ENCODE peak calls at places on chromosomes 5 and 9, in eight cellular contexts. One of them, this sample, is unnamed.

GRCh38 chr5:134851307-134851923 is 5.6 kb downstream of the C5orf24 start:
- DNase-seq in activated CD4-positive, alpha-beta memory T cell treated with anti-CD3 and anti-CD28 coated beads, Interleukin-2, amount 10 ng/mL, durations not matched to agents 7 days and 5 days: no peak
- DNase-seq in T-cell: no peak
- DNase-seq in upper lobe of right lung: no peak
- DNase-seq in lung: no peak
- DNase-seq in cerebellar cortex: peak; percentile 43
- DNase-seq in BE2C: peak; percentile 21
- DNase-seq in substantia nigra: no peak
- DNase-seq in this sample: peak; percentile 44

GRCh38 chr5:133644000-133644865 is 31.9 kb upstream of the FSTL4 start:
- DNase-seq in lung: no peak
- DNase-seq in upper lobe of right lung: no peak
- DNase-seq in activated CD4-positive, alpha-beta memory T cell treated with anti-CD3 and anti-CD28 coated beads, Interleukin-2, amount 10 ng/mL, durations not matched to agents 7 days and 5 days: no peak
- DNase-seq in substantia nigra: no peak
- DNase-seq in cerebellar cortex: no peak
- DNase-seq in T-cell: no peak
- DNase-seq in BE2C: no peak
- DNase-seq in this sample: no peak

GRCh38 chr5:5383461-5383860 is 39.0 kb upstream of the ICE1 start:
- DNase-seq in lung: no peak
- DNase-seq in T-cell: no peak
- DNase-seq in substantia nigra: no peak
- DNase-seq in BE2C: no peak
- DNase-seq in activated CD4-positive, alpha-beta memory T cell treated with anti-CD3 and anti-CD28 coated beads, Interleukin-2, amount 10 ng/mL, durations not matched to agents 7 days and 5 days: no peak
- DNase-seq in upper lobe of right lung: no peak
- DNase-seq in cerebellar cortex: no peak
- DNase-seq in this sample: no peak

GRCh38 chr9:124450241-124450924 is at the start of gene ADGRD2:
- DNase-seq in cerebellar cortex: no peak
- DNase-seq in substantia nigra: no peak
- DNase-seq in BE2C: peak; percentile 77
- DNase-seq in lung: no peak
- DNase-seq in activated CD4-positive, alpha-beta memory T cell treated with anti-CD3 and anti-CD28 coated beads, Interleukin-2, amount 10 ng/mL, durations not matched to agents 7 days and 5 days: no peak
- DNase-seq in T-cell: no peak
- DNase-seq in upper lobe of right lung: peak; percentile 59
- DNase-seq in this sample: peak; percentile 32

GRCh38 chr9:98851730-98852462 is 44.4 kb downstream of the GALNT12 start:
- DNase-seq in upper lobe of right lung: no peak
- DNase-seq in cerebellar cortex: no peak
- DNase-seq in activated CD4-positive, alpha-beta memory T cell treated with anti-CD3 and anti-CD28 coated beads, Interleukin-2, amount 10 ng/mL, durations not matched to agents 7 days and 5 days: peak; percentile 63
- DNase-seq in BE2C: no peak
- DNase-seq in T-cell: no peak
- DNase-seq in substantia nigra: no peak
- DNase-seq in lung: no peak
- DNase-seq in this sample: no peak

GRCh38 chr9:94084314-94084713 is at the start of gene PTPDC1:
- DNase-seq in T-cell: no peak
- DNase-seq in substantia nigra: peak; percentile 94
- DNase-seq in upper lobe of right lung: no peak
- DNase-seq in lung: no peak
- DNase-seq in activated CD4-positive, alpha-beta memory T cell treated with anti-CD3 and anti-CD28 coated beads, Interleukin-2, amount 10 ng/mL, durations not matched to agents 7 days and 5 days: no peak
- DNase-seq in BE2C: peak; percentile 28
- DNase-seq in cerebellar cortex: peak; percentile 41
- DNase-seq in this sample: peak; percentile 54

GRCh38 chr5:140926903-140927573 is 939 bp downstream of the PCDHAC1 start:
- DNase-seq in BE2C: peak; percentile 13
- DNase-seq in activated CD4-positive, alpha-beta memory T cell treated with anti-CD3 and anti-CD28 coated beads, Interleukin-2, amount 10 ng/mL, durations not matched to agents 7 days and 5 days: no peak
- DNase-seq in T-cell: no peak
- DNase-seq in upper lobe of right lung: peak; percentile 72
- DNase-seq in substantia nigra: no peak
- DNase-seq in cerebellar cortex: peak; percentile 20
- DNase-seq in lung: peak; percentile 36
- DNase-seq in this sample: peak; percentile 27

GRCh38 chr9:79661926-79662552 is 90.3 kb downstream of the TLE4 start:
- DNase-seq in T-cell: no peak
- DNase-seq in substantia nigra: no peak
- DNase-seq in BE2C: no peak
- DNase-seq in activated CD4-positive, alpha-beta memory T cell treated with anti-CD3 and anti-CD28 coated beads, Interleukin-2, amount 10 ng/mL, durations not matched to agents 7 days and 5 days: no peak
- DNase-seq in upper lobe of right lung: no peak
- DNase-seq in cerebellar cortex: no peak
- DNase-seq in lung: no peak
- DNase-seq in this sample: no peak

GRCh38 chr9:113963017-113963620 is 87.0 kb downstream of the ZNF618 start:
- DNase-seq in upper lobe of right lung: no peak
- DNase-seq in lung: peak; percentile 37
- DNase-seq in substantia nigra: no peak
- DNase-seq in cerebellar cortex: peak; percentile 32
- DNase-seq in activated CD4-positive, alpha-beta memory T cell treated with anti-CD3 and anti-CD28 coated beads, Interleukin-2, amount 10 ng/mL, durations not matched to agents 7 days and 5 days: peak; percentile 46
- DNase-seq in T-cell: no peak
- DNase-seq in BE2C: peak; percentile 39
- DNase-seq in this sample: peak; percentile 37

GRCh38 chr9:68980341-68980914 is 33.5 kb downstream of the PRKACG start:
- DNase-seq in BE2C: no peak
- DNase-seq in T-cell: no peak
- DNase-seq in upper lobe of right lung: no peak
- DNase-seq in substantia nigra: no peak
- DNase-seq in cerebellar cortex: peak; percentile 55
- DNase-seq in lung: no peak
- DNase-seq in activated CD4-positive, alpha-beta memory T cell treated with anti-CD3 and anti-CD28 coated beads, Interleukin-2, amount 10 ng/mL, durations not matched to agents 7 days and 5 days: no peak
- DNase-seq in this sample: peak; percentile 64

GRCh38 chr5:109823597-109823996 is 133.9 kb downstream of the MAN2A1 start:
- DNase-seq in cerebellar cortex: no peak
- DNase-seq in lung: no peak
- DNase-seq in T-cell: no peak
- DNase-seq in upper lobe of right lung: no peak
- DNase-seq in activated CD4-positive, alpha-beta memory T cell treated with anti-CD3 and anti-CD28 coated beads, Interleukin-2, amount 10 ng/mL, durations not matched to agents 7 days and 5 days: no peak
- DNase-seq in substantia nigra: no peak
- DNase-seq in BE2C: no peak
- DNase-seq in this sample: no peak

GRCh38 chr9:127508901-127509260 is 57.6 kb downstream of the LRSAM1 start:
- DNase-seq in activated CD4-positive, alpha-beta memory T cell treated with anti-CD3 and anti-CD28 coated beads, Interleukin-2, amount 10 ng/mL, durations not matched to agents 7 days and 5 days: no peak
- DNase-seq in BE2C: no peak
- DNase-seq in lung: no peak
- DNase-seq in cerebellar cortex: no peak
- DNase-seq in substantia nigra: no peak
- DNase-seq in T-cell: no peak
- DNase-seq in upper lobe of right lung: peak; percentile 62
- DNase-seq in this sample: no peak

GRCh38 chr9:20713172-20713571 is 29.1 kb downstream of the FOCAD start:
- DNase-seq in cerebellar cortex: no peak
- DNase-seq in lung: no peak
- DNase-seq in upper lobe of right lung: no peak
- DNase-seq in T-cell: no peak
- DNase-seq in activated CD4-positive, alpha-beta memory T cell treated with anti-CD3 and anti-CD28 coated beads, Interleukin-2, amount 10 ng/mL, durations not matched to agents 7 days and 5 days: no peak
- DNase-seq in BE2C: no peak
- DNase-seq in substantia nigra: no peak
- DNase-seq in this sample: no peak

GRCh38 chr5:170537451-170538095 is 33.8 kb downstream of the KCNIP1 start:
- DNase-seq in upper lobe of right lung: no peak
- DNase-seq in activated CD4-positive, alpha-beta memory T cell treated with anti-CD3 and anti-CD28 coated beads, Interleukin-2, amount 10 ng/mL, durations not matched to agents 7 days and 5 days: no peak
- DNase-seq in lung: no peak
- DNase-seq in substantia nigra: peak; percentile 48
- DNase-seq in cerebellar cortex: no peak
- DNase-seq in T-cell: no peak
- DNase-seq in BE2C: no peak
- DNase-seq in this sample: no peak

GRCh38 chr5:148976569-148977321 is 86.1 kb downstream of the SH3TC2 start:
- DNase-seq in activated CD4-positive, alpha-beta memory T cell treated with anti-CD3 and anti-CD28 coated beads, Interleukin-2, amount 10 ng/mL, durations not matched to agents 7 days and 5 days: no peak
- DNase-seq in T-cell: no peak
- DNase-seq in lung: no peak
- DNase-seq in cerebellar cortex: no peak
- DNase-seq in BE2C: peak; percentile 29
- DNase-seq in substantia nigra: no peak
- DNase-seq in upper lobe of right lung: no peak
- DNase-seq in this sample: peak; percentile 24

GRCh38 chr5:151499636-151500035 is 52.2 kb downstream of the SLC36A1 start:
- DNase-seq in lung: no peak
- DNase-seq in BE2C: no peak
- DNase-seq in activated CD4-positive, alpha-beta memory T cell treated with anti-CD3 and anti-CD28 coated beads, Interleukin-2, amount 10 ng/mL, durations not matched to agents 7 days and 5 days: no peak
- DNase-seq in T-cell: no peak
- DNase-seq in upper lobe of right lung: no peak
- DNase-seq in cerebellar cortex: no peak
- DNase-seq in substantia nigra: no peak
- DNase-seq in this sample: no peak

GRCh38 chr9:19634881-19635280 is 154.0 kb downstream of the SLC24A2 start:
- DNase-seq in cerebellar cortex: no peak
- DNase-seq in T-cell: no peak
- DNase-seq in substantia nigra: no peak
- DNase-seq in upper lobe of right lung: no peak
- DNase-seq in BE2C: no peak
- DNase-seq in lung: no peak
- DNase-seq in activated CD4-positive, alpha-beta memory T cell treated with anti-CD3 and anti-CD28 coated beads, Interleukin-2, amount 10 ng/mL, durations not matched to agents 7 days and 5 days: no peak
- DNase-seq in this sample: no peak

GRCh38 chr5:108529381-108529780 is 147.5 kb upstream of the FBXL17 start:
- DNase-seq in upper lobe of right lung: no peak
- DNase-seq in BE2C: no peak
- DNase-seq in substantia nigra: no peak
- DNase-seq in cerebellar cortex: no peak
- DNase-seq in activated CD4-positive, alpha-beta memory T cell treated with anti-CD3 and anti-CD28 coated beads, Interleukin-2, amount 10 ng/mL, durations not matched to agents 7 days and 5 days: no peak
- DNase-seq in T-cell: no peak
- DNase-seq in lung: no peak
- DNase-seq in this sample: no peak

GRCh38 chr5:130605200-130605599 is 559.9 kb downstream of the HINT1 start:
- DNase-seq in lung: no peak
- DNase-seq in upper lobe of right lung: no peak
- DNase-seq in substantia nigra: no peak
- DNase-seq in cerebellar cortex: no peak
- DNase-seq in activated CD4-positive, alpha-beta memory T cell treated with anti-CD3 and anti-CD28 coated beads, Interleukin-2, amount 10 ng/mL, durations not matched to agents 7 days and 5 days: no peak
- DNase-seq in BE2C: no peak
- DNase-seq in T-cell: no peak
- DNase-seq in this sample: no peak

This sample was measured in G401.